ENCODE peak calls at places on chromosomes 6 and 20, in ten cellular contexts. L is CD4-positive, alpha-beta memory T cell; O is dermis blood vessel endothelial cell; Q is BJ; E is HT1080; V is lower leg skin; Y is type B pancreatic cell; D is HFF-Myc; Z is cardiac muscle cell; J is nephron progenitor cell. H is an unnamed sample.

GRCh38 chr6:129448965-129449364 is 261.0 kb downstream of the ARHGAP18 start:
- DNase-seq in L (no peak), O (no peak), Q (no peak), E (no peak), V (no peak), Y (no peak), D (no peak), Z (no peak), J (no peak), H (no peak)

GRCh38 chr6:35396991-35397390 is 54.6 kb downstream of the PPARD start:
- DNase-seq in L (no peak), O (no peak), Q (no peak), E (peak; percentile 59), V (no peak), Y (no peak), D (no peak), Z (no peak), J (no peak), H (no peak)

GRCh38 chr20:21518292-21518991 is 4.6 kb upstream of the NKX2-2 start:
- DNase-seq in L (no peak), O (no peak), Q (no peak), E (no peak), V (no peak), Y (peak; percentile 61), D (no peak), Z (no peak), J (no peak), H (no peak)

GRCh38 chr6:12097791-12098190 is 85.7 kb downstream of the HIVEP1 start:
- DNase-seq in L (no peak), O (no peak), Q (peak; percentile 9), E (no peak), V (no peak), Y (no peak), D (no peak), Z (peak; percentile 4), J (no peak), H (no peak)

GRCh38 chr20:4108495-4109306 is 93.3 kb upstream of the RNF24 start:
- DNase-seq in L (peak; percentile 63), O (peak; percentile 91), Q (no peak), E (peak; percentile 74), V (peak; percentile 56), Y (no peak), D (peak; percentile 63), Z (peak; percentile 92), J (peak; percentile 60), H (no peak)

GRCh38 chr20:51750037-51750769 is 18.0 kb downstream of the ATP9A start:
- DNase-seq in L (no peak), O (peak; percentile 97), Q (peak; percentile 49), E (peak; percentile 97), V (peak; percentile 79), Y (no peak), D (peak; percentile 72), Z (peak; percentile 92), J (no peak), H (peak; percentile 88)

GRCh38 chr6:21277601-21278043 is 315.9 kb upstream of the SOX4 start:
- DNase-seq in L (no peak), O (no peak), Q (no peak), E (peak; percentile 8), V (no peak), Y (no peak), D (no peak), Z (no peak), J (no peak), H (no peak)

GRCh38 chr6:142387997-142388815 is 86.4 kb downstream of the ADGRG6 start:
- DNase-seq in L (peak; percentile 14), O (peak; percentile 81), Q (no peak), E (peak; percentile 49), V (no peak), Y (no peak), D (no peak), Z (peak; percentile 78), J (no peak), H (no peak)

GRCh38 chr6:70314240-70314639 is 11.4 kb upstream of the COL9A1 start:
- DNase-seq in L (no peak), O (no peak), Q (no peak), E (no peak), V (no peak), Y (no peak), D (no peak), Z (peak; percentile 12), J (no peak), H (no peak)

GRCh38 chr20:50799890-50800550 is 5.2 kb downstream of the BCAS4 start:
- DNase-seq in L (no peak), O (no peak), Q (no peak), E (no peak), V (no peak), Y (no peak), D (no peak), Z (no peak), J (no peak), H (no peak)

GRCh38 chr20:48861444-48861843 is 33.6 kb upstream of the PREX1 start:
- DNase-seq in L (no peak), O (no peak), Q (no peak), E (no peak), V (no peak), Y (no peak), D (no peak), Z (no peak), J (no peak), H (no peak)

GRCh38 chr6:73585566-73586415 is 65.0 kb upstream of the EEF1A1 start:
- DNase-seq in L (peak; percentile 68), O (peak; percentile 86), Q (peak; percentile 47), E (peak; percentile 78), V (peak; percentile 69), Y (no peak), D (peak; percentile 56), Z (peak; percentile 84), J (no peak), H (no peak)

GRCh38 chr6:125728739-125729138 is 20.7 kb upstream of the HEY2 start:
- DNase-seq in L (no peak), O (no peak), Q (no peak), E (peak; percentile 29), V (no peak), Y (no peak), D (no peak), Z (peak; percentile 34), J (no peak), H (no peak)

GRCh38 chr6:110944681-110945151 is 13.8 kb upstream of the GTF3C6 start:
- DNase-seq in L (peak; percentile 15), O (peak; percentile 46), Q (peak; percentile 74), E (peak; percentile 96), V (no peak), Y (no peak), D (peak; percentile 72), Z (peak; percentile 59), J (no peak), H (no peak)

GRCh38 chr6:144443157-144443556 is 158.0 kb downstream of the UTRN start:
- DNase-seq in L (no peak), O (no peak), Q (no peak), E (no peak), V (no peak), Y (no peak), D (no peak), Z (no peak), J (no peak), H (no peak)

GRCh38 chr6:138296786-138297185 is 78.5 kb upstream of the PBOV1 start:
- DNase-seq in L (no peak), O (no peak), Q (no peak), E (no peak), V (no peak), Y (no peak), D (no peak), Z (no peak), J (no peak), H (no peak)

GRCh38 chr6:149566372-149567193 is at the start of gene GINM1:
- DNase-seq in L (no peak), O (peak; percentile 63), Q (no peak), E (peak; percentile 40), V (peak; percentile 32), Y (no peak), D (no peak), Z (peak; percentile 42), J (peak; percentile 68), H (peak; percentile 75)

GRCh38 chr6:106084106-106084963 is 1.8 kb upstream of the PRDM1 start:
- DNase-seq in L (no peak), O (peak; percentile 75), Q (no peak), E (peak; percentile 91), V (no peak), Y (no peak), D (peak; percentile 77), Z (peak; percentile 73), J (peak; percentile 47), H (no peak)

GRCh38 chr6:6851059-6851658 is 256.6 kb upstream of the RREB1 start:
- DNase-seq in L (no peak), O (peak; percentile 93), Q (peak; percentile 96), E (peak; percentile 96), V (peak; percentile 48), Y (no peak), D (peak; percentile 96), Z (peak; percentile 99), J (no peak), H (no peak)

GRCh38 chr6:105832358-105832757 is 253.8 kb upstream of the PRDM1 start:
- DNase-seq in L (no peak), O (no peak), Q (no peak), E (no peak), V (no peak), Y (no peak), D (no peak), Z (no peak), J (no peak), H (no peak)

GRCh38 chr6:54291146-54291545 is 17.1 kb upstream of the TINAG start:
- DNase-seq in L (no peak), O (peak; percentile 97), Q (peak; percentile 17), E (peak; percentile 66), V (no peak), Y (no peak), D (peak; percentile 69), Z (peak; percentile 76), J (no peak), H (no peak)

GRCh38 chr6:42239736-42240375 is 22.2 kb upstream of the MRPS10 start:
- DNase-seq in L (no peak), O (no peak), Q (no peak), E (peak; percentile 60), V (no peak), Y (no peak), D (no peak), Z (no peak), J (no peak), H (no peak)

GRCh38 chr6:90156861-90157260 is 139.8 kb downstream of the BACH2 start:
- DNase-seq in L (peak; percentile 54), O (no peak), Q (no peak), E (peak; percentile 20), V (no peak), Y (no peak), D (no peak), Z (no peak), J (no peak), H (no peak)

GRCh38 chr20:58523916-58524315 is 8.7 kb upstream of the APCDD1L start:
- DNase-seq in L (no peak), O (no peak), Q (no peak), E (peak; percentile 48), V (no peak), Y (no peak), D (no peak), Z (peak; percentile 57), J (no peak), H (no peak)

GRCh38 chr6:35014341-35014740 is 125.3 kb downstream of the ANKS1A start:
- DNase-seq in L (no peak), O (no peak), Q (no peak), E (no peak), V (no peak), Y (no peak), D (no peak), Z (no peak), J (no peak), H (no peak)

GRCh38 chr6:69846312-69846711 is 20.0 kb upstream of the COL19A1 start:
- DNase-seq in L (no peak), O (no peak), Q (no peak), E (no peak), V (no peak), Y (no peak), D (no peak), Z (no peak), J (no peak), H (no peak)

GRCh38 chr6:10692965-10693538 is 1.4 kb downstream of the C6orf52 start:
- DNase-seq in L (no peak), O (no peak), Q (no peak), E (no peak), V (no peak), Y (no peak), D (no peak), Z (no peak), J (no peak), H (no peak)

GRCh38 chr6:41497994-41498393 is 48.2 kb upstream of the FOXP4 start:
- DNase-seq in L (no peak), O (no peak), Q (no peak), E (peak; percentile 42), V (no peak), Y (no peak), D (no peak), Z (peak; percentile 41), J (no peak), H (no peak)

H was measured in coronary artery.